ENCODE peak calls at places on chromosomes 16 and 17, in eight cellular contexts. L is brain microvascular endothelial cell, K is left ventricle myocardium superior, J is esophagus muscularis mucosa, U is psoas muscle, M is Kasumi-1, T is A549, G is heart right ventricle. H is an unnamed sample.
A peak's percentile ranks its signal among the peaks of the same experiment; 100 is the strongest.

GRCh38 chr16:85715169-85716015 is 26.6 kb upstream of the GINS2 start:
- DNase-seq in K (no peak), U (no peak), M (no peak), G (no peak), L (no peak), J (no peak), T (no peak), H (no peak)

GRCh38 chr16:67846063-67846319 is 742 bp upstream of the NUTF2 start:
- DNase-seq in G (no peak), J (no peak), T (no peak), M (no peak), K (no peak), L (no peak), U (no peak), H (no peak)

GRCh38 chr16:76345093-76345735 is 68.0 kb downstream of the CNTNAP4 start:
- DNase-seq in M (no peak), J (no peak), K (peak; percentile 42), L (no peak), U (peak; percentile 65), T (no peak), G (peak; percentile 28), H (no peak)

GRCh38 chr16:13429411-13429810 is 490.5 kb upstream of the ERCC4 start:
- DNase-seq in J (no peak), M (no peak), U (no peak), K (no peak), T (no peak), G (no peak), L (no peak), H (no peak)

GRCh38 chr16:17374668-17375255 is 96.0 kb downstream of the XYLT1 start:
- DNase-seq in M (no peak), K (no peak), G (no peak), J (no peak), L (no peak), U (no peak), T (no peak), H (no peak)

GRCh38 chr16:29974291-29975133 is 844 bp downstream of the TAOK2 start:
- DNase-seq in U (peak; percentile 61), J (no peak), G (peak; percentile 71), M (no peak), T (peak; percentile 27), L (no peak), K (peak; percentile 46), H (no peak)

GRCh38 chr17:28394717-28395116 is 11.3 kb downstream of the SLC46A1 start:
- DNase-seq in M (no peak), K (no peak), U (no peak), J (no peak), G (no peak), T (no peak), L (no peak), H (no peak)

GRCh38 chr17:40956401-40957254 is 10.1 kb downstream of the KRT39 start:
- DNase-seq in T (no peak), K (no peak), U (no peak), G (no peak), L (peak; percentile 98), J (no peak), M (no peak), H (no peak)

GRCh38 chr17:80024206-80024972 is 11.3 kb downstream of the TBC1D16 start:
- DNase-seq in J (no peak), U (no peak), K (no peak), L (no peak), M (no peak), T (no peak), G (no peak), H (no peak)

GRCh38 chr16:10876799-10877341 is at the start of gene CIITA:
- DNase-seq in L (peak; percentile 24), G (peak; percentile 73), M (peak; percentile 53), K (peak; percentile 83), J (no peak), T (no peak), U (peak; percentile 82), H (peak; percentile 90)

GRCh38 chr16:67648088-67648763 is 3.3 kb downstream of the CARMIL2 start:
- DNase-seq in L (no peak), K (no peak), G (no peak), T (no peak), U (no peak), M (no peak), J (no peak), H (no peak)

GRCh38 chr17:50604470-50604869 is 30.2 kb upstream of the ABCC3 start:
- DNase-seq in T (no peak), G (peak; percentile 80), L (no peak), U (peak; percentile 79), M (peak; percentile 67), J (no peak), K (peak; percentile 87), H (peak; percentile 88)

GRCh38 chr17:40099627-40100418 is 566 bp downstream of the NR1D1 start:
- DNase-seq in K (no peak), J (no peak), G (no peak), T (no peak), L (no peak), U (peak; percentile 71), M (peak; percentile 48), H (peak; percentile 82)

GRCh38 chr17:31321481-31321880 is at the start of gene EVI2A:
- DNase-seq in L (peak; percentile 66), M (peak; percentile 98), U (no peak), K (no peak), G (peak; percentile 16), J (no peak), T (no peak), H (no peak)

GRCh38 chr17:62703776-62704380 is 76.4 kb downstream of the MRC2 start:
- DNase-seq in J (no peak), U (peak; percentile 84), T (peak; percentile 64), G (peak; percentile 62), K (peak; percentile 86), L (no peak), M (peak; percentile 59), H (peak; percentile 93)

GRCh38 chr17:3683054-3683511 is 12.9 kb downstream of the P2RX5 start:
- DNase-seq in J (no peak), G (no peak), M (peak; percentile 33), L (no peak), T (peak; percentile 93), U (no peak), K (no peak), H (peak; percentile 62)

GRCh38 chr17:76268015-76268749 is 3.0 kb downstream of the UBALD2 start:
- DNase-seq in J (peak; percentile 96), L (peak; percentile 71), M (peak; percentile 94), U (peak; percentile 94), K (peak; percentile 85), T (no peak), G (peak; percentile 82), H (peak; percentile 93)

GRCh38 chr17:77909236-77909635 is 49.3 kb upstream of the TNRC6C start:
- DNase-seq in M (no peak), L (no peak), T (no peak), G (peak; percentile 27), U (peak; percentile 67), K (peak; percentile 67), J (no peak), H (peak; percentile 68)

GRCh38 chr17:37790153-37790552 is 45.3 kb upstream of the HNF1B start:
- DNase-seq in U (no peak), K (no peak), J (no peak), G (no peak), T (no peak), M (no peak), L (no peak), H (peak; percentile 86)

GRCh38 chr16:21083729-21084268 is 66.8 kb downstream of the DNAH3 start:
- DNase-seq in T (peak; percentile 25), G (peak; percentile 69), L (peak; percentile 51), K (peak; percentile 75), U (peak; percentile 79), J (peak; percentile 91), M (peak; percentile 22), H (peak; percentile 73)

GRCh38 chr17:3750926-3751325 is 27.2 kb downstream of the HASPIN start:
- DNase-seq in U (no peak), K (no peak), M (peak; percentile 32), L (no peak), J (no peak), G (no peak), T (no peak), H (no peak)

GRCh38 chr16:47234-47633 is 6.2 kb downstream of the POLR3K start:
- DNase-seq in T (no peak), K (peak; percentile 6), G (no peak), L (no peak), J (no peak), U (no peak), M (no peak), H (peak; percentile 19)

GRCh38 chr17:76458580-76459490 is 5.9 kb upstream of the UBE2O start:
- DNase-seq in T (peak; percentile 91), M (peak; percentile 59), L (peak; percentile 52), G (peak; percentile 48), J (no peak), K (peak; percentile 78), U (no peak), H (peak; percentile 73)

GRCh38 chr16:66750279-66751134 is 902 bp downstream of the DYNC1LI2 start:
- DNase-seq in J (no peak), L (no peak), T (no peak), K (no peak), G (no peak), U (no peak), M (no peak), H (no peak)

GRCh38 chr17:50661348-50661747 is 26.7 kb downstream of the ABCC3 start:
- DNase-seq in M (no peak), G (no peak), L (no peak), T (no peak), J (no peak), K (no peak), U (no peak), H (peak; percentile 22)

GRCh38 chr16:28923652-28924398 is 1.2 kb downstream of the RABEP2 start:
- DNase-seq in L (no peak), M (no peak), U (no peak), T (no peak), G (no peak), K (no peak), J (no peak), H (no peak)

GRCh38 chr17:740240-741055 is 8.1 kb downstream of the TLCD3A start:
- DNase-seq in U (no peak), J (no peak), L (no peak), M (peak; percentile 72), K (no peak), G (no peak), T (no peak), H (peak; percentile 59)